ENCODE peak calls at places on chromosomes 16 and 17, in ten cellular contexts. X is ovary, P is Panc1, Y is heart left ventricle, H is spleen, V is dorsolateral prefrontal cortex, L is fibroblast of lung, O is thoracic aorta, R is OCI-LY7, K is IMR-90. N is an unnamed sample.

GRCh38 chr17:21001111-21001812 is 41.5 kb downstream of the USP22 start:
- DNase-seq in X (no peak), P (no peak), Y (no peak), H (peak), V (no peak), L (no peak), O (no peak), R (no peak), K (no peak), N (no peak)

GRCh38 chr16:14354561-14355351 is 275.3 kb downstream of the PARN start:
- DNase-seq in X (no peak), P (no peak), Y (no peak), H (no peak), V (no peak), L (no peak), O (no peak), R (peak), K (peak), N (no peak)

GRCh38 chr16:48164907-48165715 is 9.3 kb upstream of the ABCC12 start:
- DNase-seq in X (peak), P (peak), Y (peak), H (peak), V (peak), L (peak), O (peak), R (peak), K (peak), N (peak)

GRCh38 chr16:2296662-2297505 is 29.0 kb upstream of the RNPS1 start:
- DNase-seq in X (peak), P (peak), Y (no peak), H (no peak), V (no peak), L (peak), O (no peak), R (peak), K (no peak), N (no peak)

GRCh38 chr17:72591500-72592241 is 470.9 kb downstream of the SOX9 start:
- DNase-seq in X (no peak), P (no peak), Y (no peak), H (no peak), V (peak), L (peak), O (no peak), R (no peak), K (no peak), N (peak)

GRCh38 chr17:73546770-73547345 is 97.4 kb downstream of the SDK2 start:
- DNase-seq in X (no peak), P (no peak), Y (peak), H (peak), V (no peak), L (no peak), O (no peak), R (peak), K (no peak), N (no peak)

GRCh38 chr17:4161179-4161559 is 18.2 kb downstream of the CYB5D2 start:
- DNase-seq in X (no peak), P (peak), Y (no peak), H (no peak), V (no peak), L (peak), O (peak), R (no peak), K (peak), N (peak)

GRCh38 chr16:28974007-28974436 is 556 bp upstream of the SPNS1 start:
- DNase-seq in X (peak), P (no peak), Y (peak), H (peak), V (peak), L (peak), O (no peak), R (peak), K (peak), N (no peak)

GRCh38 chr16:2775317-2775716 is 1.8 kb downstream of the ELOB start:
- DNase-seq in X (no peak), P (no peak), Y (no peak), H (peak), V (no peak), L (no peak), O (no peak), R (no peak), K (no peak), N (no peak)

GRCh38 chr17:81832608-81833159 is 407 bp downstream of the MCRIP1 start:
- DNase-seq in X (no peak), P (no peak), Y (peak), H (peak), V (peak), L (peak), O (no peak), R (peak), K (no peak), N (peak)
- H3K27ac ChIP-seq in X (no peak), P (peak), Y (peak), H (peak), V (peak), L (peak), O (peak), R (peak), K (peak), N (no peak)

DNA sequence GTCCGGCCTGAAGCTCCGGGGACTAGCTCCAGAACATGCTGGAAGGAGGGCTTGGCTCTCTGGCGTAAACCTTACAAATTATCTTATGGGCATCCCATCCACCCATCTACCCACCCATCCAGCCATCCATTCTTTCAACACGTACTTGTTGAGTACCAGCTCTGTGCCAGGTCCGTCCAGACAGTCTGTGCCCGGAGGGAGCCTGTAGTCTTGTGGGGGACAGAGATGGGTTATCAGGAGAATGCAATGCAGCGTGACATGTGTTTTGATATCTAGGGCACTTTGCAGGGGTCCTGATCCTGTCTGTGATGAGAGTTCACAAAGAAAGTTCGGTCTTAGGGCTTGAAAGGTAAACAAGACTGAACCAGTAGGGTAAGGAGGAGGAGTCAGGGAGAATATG is 4.1 kb upstream of the SLC13A2 start:
- DNase-seq in X (no peak), P (no peak), Y (no peak), H (no peak), V (no peak), L (no peak), O (no peak), R (no peak), K (no peak), N (no peak)
- H3K4me3 ChIP-seq in X (no peak), P (no peak), Y (no peak), H (no peak), V (no peak), L (no peak), O (no peak), R (no peak), K (no peak), N (no peak)

DNA sequence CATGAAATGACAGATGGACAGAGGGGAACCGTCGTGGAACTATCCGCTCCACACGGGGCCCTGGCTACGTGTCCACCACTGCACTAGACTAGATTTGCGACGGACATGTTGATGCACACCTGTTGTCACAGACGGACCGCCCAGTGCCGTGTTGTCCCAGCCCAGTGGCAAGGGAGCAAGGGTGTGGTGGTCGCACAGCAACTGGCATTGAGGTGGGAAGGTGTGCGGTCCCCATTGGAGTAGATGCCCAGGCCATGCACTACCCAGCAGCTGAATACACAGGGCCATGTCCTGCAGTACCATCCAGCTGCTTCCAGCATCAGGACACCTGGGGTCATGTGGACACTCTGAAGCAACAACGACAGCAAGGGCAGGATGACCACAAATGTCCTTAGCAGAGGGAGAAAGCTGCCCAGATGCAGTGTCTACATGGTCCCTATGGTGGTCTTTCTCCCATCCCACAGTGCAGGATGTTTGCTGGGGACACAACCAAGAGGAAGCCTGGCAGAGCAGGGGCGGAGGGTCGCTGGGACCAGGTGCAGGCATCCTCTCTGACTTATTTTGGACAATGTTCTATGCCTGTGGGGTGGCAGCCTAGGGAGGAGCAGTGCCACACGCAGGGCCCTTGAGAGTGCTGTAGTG is 8.8 kb downstream of the FOXF1 start:
- DNase-seq in X (no peak), P (no peak), Y (no peak), H (no peak), V (no peak), L (no peak), O (no peak), R (no peak), K (peak), N (no peak)
- H3K27ac ChIP-seq in X (no peak), P (no peak), Y (no peak), H (no peak), V (no peak), L (no peak), O (no peak), R (no peak), K (peak), N (peak)

GRCh38 chr16:69311115-69311532 is at the start of gene VPS4A:
- DNase-seq in X (peak), P (peak), Y (peak), H (peak), V (peak), L (peak), O (peak), R (peak), K (peak), N (peak)
- H3K4me3 ChIP-seq in X (peak), P (peak), Y (peak), H (peak), V (peak), L (peak), O (peak), R (peak), K (peak), N (peak)

GRCh38 chr17:8341456-8341855 is 1.8 kb downstream of the ODF4 start:
- DNase-seq in X (no peak), P (no peak), Y (no peak), H (no peak), V (no peak), L (no peak), O (no peak), R (no peak), K (no peak), N (no peak)

GRCh38 chr17:8345951-8346665 is 6.5 kb downstream of the ODF4 start:
- DNase-seq in X (no peak), P (no peak), Y (no peak), H (no peak), V (no peak), L (no peak), O (no peak), R (no peak), K (no peak), N (no peak)

GRCh38 chr17:8350339-8350738 is 10.7 kb downstream of the ODF4 start:
- DNase-seq in X (no peak), P (no peak), Y (no peak), H (no peak), V (no peak), L (no peak), O (no peak), R (no peak), K (no peak), N (no peak)

GRCh38 chr17:8339540-8339939 is at the start of gene ODF4:
- DNase-seq in X (no peak), P (no peak), Y (no peak), H (no peak), V (no peak), L (no peak), O (no peak), R (no peak), K (no peak), N (no peak)

DNA sequence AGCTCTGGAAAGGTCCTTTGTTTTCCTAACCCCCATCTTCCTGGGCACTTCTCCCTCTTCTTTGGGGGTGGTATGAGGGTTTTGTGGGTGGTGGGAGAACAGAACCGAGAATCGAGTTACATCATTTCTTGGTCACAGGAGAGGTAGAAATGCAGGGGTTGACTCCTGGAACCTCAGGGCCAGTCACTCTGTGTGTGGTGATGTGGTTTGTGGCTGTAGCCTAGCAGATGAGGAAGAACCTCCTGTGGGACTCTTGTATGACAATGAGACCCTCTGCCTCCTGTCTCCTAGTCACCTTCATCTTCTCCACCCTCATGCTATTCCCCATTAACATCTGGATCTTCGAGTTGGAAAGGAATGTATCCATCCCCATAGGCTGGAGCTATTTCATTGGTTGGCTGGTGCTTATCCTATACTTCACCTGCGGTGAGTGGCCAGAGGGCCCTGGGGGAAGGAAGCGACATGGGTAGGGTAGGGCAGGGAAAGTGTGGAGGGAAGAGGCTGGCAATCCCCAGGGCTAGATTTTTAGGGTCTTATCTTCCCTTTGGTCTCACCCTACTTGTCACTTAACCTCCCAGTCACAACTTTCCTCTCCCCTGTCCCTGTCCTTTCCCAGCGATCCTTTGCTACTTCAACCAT is 5.5 kb downstream of the ODF4 start:
- DNase-seq in X (no peak), P (no peak), Y (no peak), H (no peak), V (no peak), L (no peak), O (no peak), R (no peak), K (no peak), N (no peak)
- H3K27ac ChIP-seq in X (no peak), P (no peak), Y (no peak), H (no peak), V (no peak), L (no peak), O (no peak), R (no peak), K (no peak), N (no peak)

GRCh38 chr17:41784207-41784744 is 2.2 kb downstream of the JUP start:
- DNase-seq in X (no peak), P (no peak), Y (peak), H (no peak), V (no peak), L (peak), O (no peak), R (no peak), K (peak), N (no peak)

GRCh38 chr17:41782142-41782541 is 4.4 kb downstream of the JUP start:
- DNase-seq in X (no peak), P (no peak), Y (peak), H (no peak), V (no peak), L (no peak), O (no peak), R (no peak), K (no peak), N (no peak)

GRCh38 chr17:41779954-41780353 is 6.6 kb downstream of the JUP start:
- DNase-seq in X (no peak), P (no peak), Y (no peak), H (no peak), V (no peak), L (no peak), O (no peak), R (no peak), K (no peak), N (no peak)

GRCh38 chr17:41785091-41785875 is 1.2 kb downstream of the JUP start:
- DNase-seq in X (no peak), P (no peak), Y (peak), H (no peak), V (no peak), L (peak), O (no peak), R (peak), K (no peak), N (no peak)

DNA sequence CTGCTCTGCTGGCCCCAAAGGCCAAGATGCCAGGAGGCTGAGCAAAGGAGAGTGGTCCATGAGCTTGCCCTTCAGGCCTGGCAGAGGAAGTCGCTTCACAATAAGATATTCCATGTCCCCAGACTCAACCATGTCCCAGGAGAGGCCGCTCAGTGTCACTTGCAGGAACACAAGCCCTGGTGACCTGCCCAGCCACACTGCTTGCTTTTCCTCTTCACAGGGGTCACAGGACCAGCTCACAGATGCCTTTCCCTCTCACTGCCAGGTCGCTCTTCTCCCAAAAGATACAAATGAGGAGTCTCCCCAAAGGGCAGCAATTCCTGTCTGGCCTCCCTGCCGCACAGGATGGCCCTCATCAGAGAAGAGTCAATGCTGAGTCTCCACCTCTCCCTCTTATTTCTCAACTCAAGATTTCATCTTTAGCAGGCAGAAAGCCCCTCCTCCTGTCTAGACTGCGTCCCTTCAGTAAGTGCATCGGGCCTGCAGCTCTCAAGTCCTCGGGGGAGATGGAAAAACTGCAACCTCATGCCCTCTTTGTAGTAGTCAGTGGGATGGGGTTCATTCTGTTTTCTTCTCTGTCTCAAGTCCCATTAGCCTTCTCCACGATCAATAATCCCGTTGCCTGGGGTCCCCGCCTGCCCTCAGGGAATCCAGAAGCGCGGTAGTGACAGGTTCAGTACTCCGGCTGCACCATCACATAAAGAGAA is 5.0 kb downstream of the JUP start:
- DNase-seq in X (no peak), P (no peak), Y (peak), H (no peak), V (no peak), L (no peak), O (no peak), R (no peak), K (no peak), N (no peak)
- H3K4me3 ChIP-seq in X (no peak), P (peak), Y (no peak), H (no peak), V (no peak), L (no peak), O (no peak), R (no peak), K (no peak), N (no peak)

GRCh38 chr16:962901-963814 is 7.6 kb downstream of the LMF1 start:
- DNase-seq in X (no peak), P (no peak), Y (no peak), H (peak), V (no peak), L (no peak), O (no peak), R (no peak), K (no peak), N (no peak)
- H3K27ac ChIP-seq in X (no peak), P (peak), Y (no peak), H (no peak), V (no peak), L (no peak), O (no peak), R (no peak), K (no peak), N (no peak)